ENCODE peak calls at places on chromosomes 12 and 14, in five cellular contexts. Y is GM12878, M is H1, T is SK-N-SH, H is HepG2. I is an unnamed sample.

GRCh38 chr14:72630374-72630773 is 263.5 kb downstream of the DPF3 start:
- DNase-seq in Y (no peak), M (no peak), T (no peak), H (no peak), I (no peak)

GRCh38 chr12:56080556-56081138 is 682 bp downstream of the ERBB3 start:
- DNase-seq in Y (no peak), M (no peak), T (no peak), H (peak; percentile 96), I (peak; percentile 45)

GRCh38 chr12:122834229-122834920 is 882 bp upstream of the HIP1R start:
- DNase-seq in Y (no peak), M (peak; percentile 25), T (peak; percentile 83), H (peak; percentile 58), I (no peak)

GRCh38 chr14:47675489-47676300 is at the start of gene MDGA2:
- DNase-seq in Y (no peak), M (peak; percentile 54), T (peak; percentile 28), H (no peak), I (no peak)

GRCh38 chr14:22560638-22561365 is 28.2 kb downstream of the DAD1 start:
- DNase-seq in Y (no peak), M (no peak), T (no peak), H (peak; percentile 85), I (peak; percentile 46)

GRCh38 chr14:30875788-30876053 is 1.4 kb downstream of the COCH start:
- DNase-seq in Y (no peak), M (no peak), T (no peak), H (no peak), I (no peak)

GRCh38 chr14:96783306-96784224 is 13.6 kb upstream of the VRK1 start:
- DNase-seq in Y (no peak), M (no peak), T (no peak), H (no peak), I (no peak)

GRCh38 chr14:69606258-69606657 is 5.1 kb upstream of the SUSD6 start:
- DNase-seq in Y (no peak), M (no peak), T (no peak), H (peak; percentile 81), I (no peak)

GRCh38 chr12:132170094-132170636 is 25.9 kb downstream of the NOC4L start:
- DNase-seq in Y (no peak), M (no peak), T (no peak), H (no peak), I (no peak)

GRCh38 chr14:91246051-91246852 is 1.7 kb upstream of the GPR68 start:
- DNase-seq in Y (no peak), M (no peak), T (no peak), H (no peak), I (no peak)

GRCh38 chr12:113633678-113634332 is 162.1 kb upstream of the LHX5 start:
- DNase-seq in Y (no peak), M (no peak), T (no peak), H (no peak), I (no peak)

GRCh38 chr12:93200291-93200917 is 177.3 kb upstream of the NUDT4 start:
- DNase-seq in Y (peak; percentile 32), M (no peak), T (no peak), H (no peak), I (no peak)

GRCh38 chr12:16238661-16239060 is 38.8 kb downstream of the SLC15A5 start:
- DNase-seq in Y (no peak), M (no peak), T (no peak), H (no peak), I (no peak)

GRCh38 chr12:13962699-13963098 is 18.7 kb downstream of the GRIN2B start:
- DNase-seq in Y (no peak), M (no peak), T (peak; percentile 52), H (peak; percentile 5), I (peak; percentile 28)

GRCh38 chr12:123131879-123132402 is 18.9 kb downstream of the PITPNM2 start:
- DNase-seq in Y (no peak), M (no peak), T (no peak), H (no peak), I (no peak)

GRCh38 chr12:7853557-7853956 is 19.2 kb downstream of the SLC2A14 start:
- DNase-seq in Y (no peak), M (no peak), T (no peak), H (no peak), I (no peak)

GRCh38 chr12:107684990-107685359 is 624 bp upstream of the PWP1 start:
- DNase-seq in Y (no peak), M (no peak), T (peak; percentile 60), H (peak; percentile 96), I (peak; percentile 61)

GRCh38 chr12:11730299-11731041 is 81.0 kb downstream of the ETV6 start:
- DNase-seq in Y (peak; percentile 85), M (no peak), T (no peak), H (no peak), I (no peak)

DNA sequence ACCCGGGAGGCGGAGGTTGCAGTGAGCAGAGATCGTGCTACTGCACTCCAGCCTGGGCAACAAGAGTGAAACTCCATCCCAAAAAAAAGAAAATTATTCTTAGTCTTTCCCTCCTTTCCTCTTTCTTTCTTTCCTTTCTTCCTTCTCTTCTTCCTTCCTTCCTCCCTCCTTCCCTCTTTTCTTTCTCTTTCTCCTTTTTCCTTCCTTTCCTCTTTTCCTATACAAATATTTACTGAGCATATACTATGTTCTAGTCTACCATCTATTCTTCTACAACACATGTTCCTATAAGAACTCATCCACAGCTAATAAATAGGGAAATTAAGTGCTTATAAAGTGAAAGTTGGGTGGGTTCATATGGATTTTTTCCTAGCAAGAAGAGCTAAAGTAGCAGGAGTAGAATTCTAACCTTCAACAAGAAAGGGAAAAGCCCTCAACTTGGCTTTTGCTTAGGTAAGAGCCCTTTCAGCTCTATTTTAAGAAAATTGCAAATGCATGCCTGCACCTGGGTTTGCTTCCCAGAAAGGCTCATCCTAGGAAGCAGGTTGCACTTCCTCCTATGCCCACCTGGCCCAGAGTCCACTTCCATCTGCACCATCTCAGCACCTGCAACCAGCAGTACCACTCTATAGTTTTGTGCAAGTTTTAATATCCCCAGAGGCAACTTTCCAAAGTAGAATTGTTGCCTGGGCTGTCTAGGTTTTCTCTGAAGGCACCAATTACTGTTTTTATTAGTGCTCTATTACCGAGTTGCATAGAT is 122.0 kb upstream of the CCND2 start:
- DNase-seq in Y (no peak), M (no peak), T (no peak), H (no peak), I (no peak)
- TF ChIP-seq CHD2 in Y (no peak), M (no peak), T (no peak), H (no peak), I (no peak)

GRCh38 chr12:124871297-124871696 is 7.6 kb upstream of the SCARB1 start:
- DNase-seq in Y (no peak), M (no peak), T (no peak), H (no peak), I (no peak)
- H3K9ac ChIP-seq in Y (no peak overlapping the region), M (no peak overlapping the region), T (no peak overlapping the region), H (no peak overlapping the region), I (no peak overlapping the region)

DNA sequence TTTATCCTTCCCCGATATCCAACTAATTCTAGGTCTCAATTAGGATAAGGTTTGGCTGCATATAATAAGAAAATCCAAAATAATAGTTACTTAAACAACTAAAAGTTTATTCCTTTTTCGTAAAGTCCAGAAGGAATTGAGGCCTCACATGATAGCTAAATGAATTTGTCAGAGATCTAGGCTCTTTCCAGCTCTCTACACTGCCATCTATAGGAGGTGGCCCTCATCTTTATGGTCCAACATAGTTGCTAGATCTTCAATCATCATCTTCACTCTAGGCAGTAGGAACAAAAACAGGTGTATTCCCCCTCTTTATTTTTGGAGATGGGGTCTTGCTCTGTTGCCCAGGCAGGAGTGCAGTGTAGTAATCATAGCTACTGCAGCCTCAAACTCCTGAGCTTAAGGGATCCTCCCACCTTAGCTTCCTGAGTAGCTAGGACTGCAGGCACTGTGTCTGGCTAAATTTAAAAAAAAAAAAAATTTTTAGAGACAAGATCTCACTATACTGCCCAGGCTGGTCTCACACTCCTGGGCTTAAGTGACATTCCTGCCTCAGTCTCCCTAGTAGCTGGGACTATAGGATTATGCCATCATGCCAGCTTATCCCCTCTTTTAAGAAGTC is 46.5 kb upstream of the SAV1 start:
- DNase-seq in Y (no peak), M (no peak), T (peak; percentile 29), H (peak; percentile 12), I (peak; percentile 6)
- TF ChIP-seq CHD2 in Y (no peak), M (no peak), T (no peak), H (no peak), I (no peak)

GRCh38 chr12:120240495-120240833 is 25.1 kb downstream of the PXN start:
- DNase-seq in Y (no peak), M (no peak), T (no peak), H (no peak), I (no peak)
- H3K9ac ChIP-seq in Y (no peak overlapping the region), M (no peak overlapping the region), T (no peak overlapping the region), H (no peak overlapping the region), I (peak overlapping the region; percentile 17)

GRCh38 chr14:102604183-102604582 is 11.7 kb downstream of the RCOR1 start:
- DNase-seq in Y (no peak), M (no peak), T (no peak), H (no peak), I (no peak)

GRCh38 chr14:102602421-102603292 is 10.2 kb downstream of the RCOR1 start:
- DNase-seq in Y (no peak), M (no peak), T (no peak), H (no peak), I (no peak)

GRCh38 chr14:102606296-102606695 is 13.8 kb downstream of the RCOR1 start:
- DNase-seq in Y (peak; percentile 68), M (no peak), T (no peak), H (no peak), I (no peak)

GRCh38 chr14:102603293-102603907 is 11.0 kb downstream of the RCOR1 start:
- DNase-seq in Y (no peak), M (no peak), T (no peak), H (no peak), I (no peak)

GRCh38 chr14:102605026-102605425 is 12.6 kb downstream of the RCOR1 start:
- DNase-seq in Y (no peak), M (no peak), T (no peak), H (no peak), I (no peak)
- TF ChIP-seq CHD2 in Y (no peak), M (no peak), T (no peak), H (no peak), I (no peak)

GRCh38 chr12:67452119-67452805 is 183.1 kb downstream of the CAND1 start:
- DNase-seq in Y (peak; percentile 96), M (no peak), T (no peak), H (no peak), I (no peak)
- H3K9ac ChIP-seq in Y (no peak overlapping the region), M (no peak overlapping the region), T (no peak overlapping the region), H (no peak overlapping the region), I (no peak overlapping the region)

GRCh38 chr12:51217968-51218606 is at the start of gene POU6F1:
- DNase-seq in Y (peak; percentile 25), M (peak; percentile 73), T (peak; percentile 96), H (peak; percentile 57), I (peak; percentile 93)

GRCh38 chr12:51219345-51219744 is 1.5 kb upstream of the POU6F1 start:
- DNase-seq in Y (no peak), M (no peak), T (no peak), H (peak; percentile 57), I (no peak)

GRCh38 chr12:51216652-51217051 is 1.2 kb downstream of the POU6F1 start:
- DNase-seq in Y (no peak), M (no peak), T (no peak), H (no peak), I (no peak)

GRCh38 chr12:51217133-51217967 is 512 bp downstream of the POU6F1 start:
- DNase-seq in Y (no peak), M (no peak), T (peak; percentile 90), H (no peak), I (peak; percentile 75)

GRCh38 chr12:51218607-51219161 is 822 bp upstream of the POU6F1 start:
- DNase-seq in Y (no peak), M (no peak), T (no peak), H (peak; percentile 41), I (peak; percentile 57)
- TF ChIP-seq CHD2 in Y (no peak), M (no peak), T (no peak), H (no peak), I (no peak)

GRCh38 chr12:53048780-53049401 is 974 bp upstream of the TNS2 start:
- DNase-seq in Y (no peak), M (no peak), T (peak; percentile 52), H (peak; percentile 40), I (peak; percentile 40)
- H3K9ac ChIP-seq in Y (no peak overlapping the region), M (no peak overlapping the region), T (peak overlapping the region; percentile 76), H (peak overlapping the region; percentile 77), I (no peak overlapping the region)

I was measured in K562.